ENCODE peak calls at places on chromosomes 5 and 9, in four cellular contexts. A is A549, B is HepG2, P is K562. X is an unnamed sample.

GRCh38 chr5:77449277-77449676 is 42.8 kb downstream of the WDR41 start:
- DNase-seq in B (no peak), P (peak), A (no peak), X (no peak)

GRCh38 chr5:43753069-43753468 is 150.1 kb downstream of the NNT start:
- DNase-seq in A (no peak), B (no peak), P (no peak), X (no peak)

GRCh38 chr5:13976867-13977479 is 32.5 kb upstream of the DNAH5 start:
- DNase-seq in B (peak), A (peak), P (peak), X (peak)

GRCh38 chr9:91908746-91909145 is 41.3 kb downstream of the ROR2 start:
- DNase-seq in P (no peak), B (no peak), A (no peak), X (peak)

GRCh38 chr9:135468866-135469521 is 10.6 kb upstream of the PPP1R26 start:
- DNase-seq in P (peak), B (no peak), A (no peak), X (peak)

GRCh38 chr5:113092683-113093082 is 116.1 kb downstream of the DCP2 start:
- DNase-seq in B (no peak), P (no peak), A (no peak), X (no peak)

GRCh38 chr5:168315991-168316578 is 24.6 kb downstream of the WWC1 start:
- DNase-seq in P (no peak), B (peak), A (no peak), X (no peak)

GRCh38 chr5:88391116-88391515 is 122.5 kb upstream of the TMEM161B start:
- DNase-seq in A (no peak), B (no peak), P (no peak), X (no peak)

GRCh38 chr5:148922606-148923005 is 96.2 kb downstream of the ADRB2 start:
- DNase-seq in P (no peak), B (no peak), A (no peak), X (peak)

GRCh38 chr5:40480392-40480791 is 199.3 kb upstream of the PTGER4 start:
- DNase-seq in B (no peak), P (no peak), A (no peak), X (no peak)

GRCh38 chr5:133730346-133730745 is 118.0 kb upstream of the FSTL4 start:
- DNase-seq in P (no peak), A (no peak), B (no peak), X (no peak)

GRCh38 chr9:613771-614347 is 227.6 kb upstream of the DMRT1 start:
- DNase-seq in P (peak), B (peak), A (peak), X (peak)

GRCh38 chr5:4857761-4858160 is 282.4 kb upstream of the ADAMTS16 start:
- DNase-seq in B (no peak), A (no peak), P (no peak), X (no peak)

GRCh38 chr5:177131711-177132503 is 1.7 kb upstream of the NSD1 start:
- DNase-seq in B (no peak), P (no peak), A (no peak), X (no peak)

GRCh38 chr9:470041-470781 is 255.5 kb downstream of the DOCK8 start:
- DNase-seq in A (peak), B (peak), P (peak), X (peak)

GRCh38 chr9:127390563-127390962 is 6.4 kb upstream of the SLC2A8 start:
- DNase-seq in B (peak), A (no peak), P (peak), X (no peak)

GRCh38 chr5:139638736-139639618 is 9.2 kb upstream of the CXXC5 start:
- DNase-seq in A (no peak), B (no peak), P (no peak), X (no peak)

GRCh38 chr5:168670881-168671575 is 91.9 kb upstream of the PANK3 start:
- DNase-seq in A (no peak), B (no peak), P (peak), X (no peak)

GRCh38 chr5:3019045-3019444 is 267.6 kb upstream of the IRX2 start:
- DNase-seq in P (no peak), B (no peak), A (no peak), X (no peak)

GRCh38 chr9:136312436-136312835 is 8.5 kb upstream of the CCDC187 start:
- DNase-seq in B (no peak), A (peak), P (peak), X (peak)

GRCh38 chr9:73437758-73438157 is 286.1 kb downstream of the ANXA1 start:
- DNase-seq in A (no peak), B (peak), P (no peak), X (no peak)

GRCh38 chr5:106121972-106122605 is 1548.6 kb downstream of the EFNA5 start:
- DNase-seq in B (no peak), A (peak), P (peak), X (peak)

GRCh38 chr9:86891091-86891490 is 56.2 kb downstream of the GAS1 start:
- DNase-seq in A (no peak), P (no peak), B (no peak), X (no peak)

GRCh38 chr5:14705556-14705955 is 41.0 kb downstream of the OTULIN start:
- DNase-seq in B (no peak), P (no peak), A (no peak), X (no peak)

GRCh38 chr9:115204827-115205506 is 87.0 kb upstream of the TNC start:
- DNase-seq in A (peak), P (no peak), B (no peak), X (peak)

GRCh38 chr5:137141779-137142178 is 357.3 kb downstream of the SPOCK1 start:
- DNase-seq in P (no peak), A (no peak), B (no peak), X (no peak)

GRCh38 chr5:78699565-78700143 is 51.1 kb upstream of the LHFPL2 start:
- DNase-seq in B (peak), A (peak), P (no peak), X (peak)

GRCh38 chr9:967436-967835 is 9.0 kb upstream of the DMRT3 start:
- DNase-seq in P (no peak), B (no peak), A (no peak), X (no peak)

GRCh38 chr5:172860520-172861443 is 26.7 kb downstream of the ERGIC1 start:
- DNase-seq in P (no peak), B (no peak), A (no peak), X (peak)

GRCh38 chr5:132591140-132591539 is 34.4 kb downstream of the RAD50 start:
- DNase-seq in A (no peak), B (no peak), P (no peak), X (peak)

GRCh38 chr5:162096448-162096847 is 28.9 kb downstream of the GABRG2 start:
- DNase-seq in A (no peak), P (no peak), B (no peak), X (no peak)

GRCh38 chr5:168822745-168823281 is 243.6 kb upstream of the PANK3 start:
- DNase-seq in P (no peak), A (no peak), B (no peak), X (peak)

GRCh38 chr5:80565330-80565729 is 4.8 kb downstream of the ANKRD34B start:
- DNase-seq in A (no peak), B (no peak), P (no peak), X (no peak)

DNA sequence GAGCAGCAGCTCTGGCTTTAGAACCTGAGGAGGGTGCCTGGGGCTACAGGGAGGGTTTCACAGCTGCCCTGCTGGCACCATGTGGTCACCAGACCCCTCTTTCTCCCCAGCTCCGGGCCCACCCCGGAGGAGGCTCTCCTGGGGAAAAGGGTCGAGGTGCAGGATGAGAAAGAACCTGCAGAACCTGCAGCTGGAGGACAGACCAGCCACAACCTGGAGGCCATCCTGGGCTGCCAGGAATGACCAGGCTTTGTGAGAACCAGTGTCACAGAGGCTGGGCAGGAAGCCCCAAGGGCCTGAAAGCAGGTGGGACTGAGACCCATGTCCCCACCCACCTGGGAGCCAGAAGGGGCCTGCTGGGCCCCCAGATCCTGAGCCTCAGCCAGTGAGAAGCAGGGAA is 23.0 kb downstream of the SEMA4D start:
- DNase-seq in P (no peak), B (no peak), A (no peak), X (no peak)
- TF ChIP-seq SMC3 in P (no peak), B (no peak), A (no peak), X (no peak)

DNA sequence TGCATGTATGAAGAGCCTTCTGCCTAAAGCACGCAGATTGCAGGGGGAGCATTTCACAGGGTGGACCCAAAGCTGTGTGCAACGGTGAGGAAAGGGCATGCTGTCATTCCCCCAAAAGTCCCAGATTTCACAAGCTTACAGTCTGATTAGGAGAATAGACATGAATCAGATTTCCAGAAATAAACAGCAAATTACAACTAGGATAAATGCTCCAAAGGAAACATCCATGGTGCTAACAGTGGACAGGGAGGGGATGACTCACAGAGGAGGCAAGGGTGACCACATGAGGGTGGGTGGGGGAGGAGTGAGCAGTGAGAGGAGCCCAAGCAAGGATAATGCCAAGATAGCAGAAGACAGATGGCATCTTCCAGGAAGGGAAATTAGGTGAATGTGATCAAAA is 258.4 kb upstream of the TAS2R1 start:
- DNase-seq in P (no peak), B (no peak), A (no peak), X (peak)
- TF ChIP-seq USF2 in P (no peak), B (no peak), A (no peak), X (peak)

GRCh38 chr5:65126670-65127069 is 355.1 kb downstream of the ADAMTS6 start:
- DNase-seq in B (no peak), P (no peak), A (no peak), X (no peak)

GRCh38 chr5:65126192-65126591 is 355.5 kb downstream of the ADAMTS6 start:
- DNase-seq in B (no peak), A (no peak), P (no peak), X (peak)

GRCh38 chr5:65128226-65128625 is 353.5 kb downstream of the ADAMTS6 start:
- DNase-seq in P (no peak), B (no peak), A (no peak), X (peak)

GRCh38 chr5:65125681-65126080 is 356.0 kb downstream of the ADAMTS6 start:
- DNase-seq in P (no peak), A (no peak), B (no peak), X (no peak)

GRCh38 chr5:65127181-65127901 is 354.4 kb downstream of the ADAMTS6 start:
- DNase-seq in P (no peak), B (no peak), A (no peak), X (peak)
- TF ChIP-seq SMC3 in P (no peak), B (no peak), A (no peak), X (peak)

GRCh38 chr9:99663297-99663696 is 158.4 kb upstream of the NR4A3 start:
- DNase-seq in A (no peak), P (no peak), B (no peak), X (no peak)

GRCh38 chr9:99660191-99660636 is 161.5 kb upstream of the NR4A3 start:
- DNase-seq in P (no peak), A (no peak), B (no peak), X (no peak)
- TF ChIP-seq USF2 in P (no peak), A (no peak), B (no peak), X (no peak)

GRCh38 chr9:34654317-34655083 is 2.5 kb downstream of the IL11RA start:
- DNase-seq in B (no peak), A (no peak), P (no peak), X (peak)
- TF ChIP-seq SMC3 in B (no peak), A (no peak), P (no peak), X (no peak)

GRCh38 chr9:32589083-32589713 is 16.2 kb upstream of the NDUFB6 start:
- DNase-seq in B (peak), P (peak), A (peak), X (peak)
- TF ChIP-seq USF2 in B (no peak), P (no peak), A (no peak), X (no peak)

X was measured in IMR-90.